ENCODE peak calls at places on chromosomes 16 and 17, in nine cellular contexts. P, K, O, G, U, S, Q, Y and H are unnamed samples.

GRCh38 chr17:81870978-81871386 is at the start of gene ARHGDIA:
- DNase-seq in Y (no peak), K (no peak), O (no peak), S (no peak), P (no peak), Q (no peak), G (no peak), U (no peak), H (no peak)

GRCh38 chr16:86031141-86031678 is 132.2 kb downstream of the IRF8 start:
- DNase-seq in O (no peak), U (no peak), Y (no peak), K (no peak), S (no peak), Q (no peak), P (no peak), G (no peak), H (no peak)

GRCh38 chr17:19728114-19728495 is 11.7 kb upstream of the SLC47A2 start:
- DNase-seq in S (peak; percentile 72), P (no peak), Q (no peak), O (peak; percentile 76), G (peak; percentile 75), U (peak; percentile 77), K (no peak), Y (peak; percentile 90), H (peak; percentile 72)

GRCh38 chr16:57809843-57810196 is 7.5 kb upstream of the KIFC3 start:
- DNase-seq in U (no peak), G (no peak), S (no peak), Y (no peak), P (no peak), O (no peak), K (no peak), Q (no peak), H (no peak)

GRCh38 chr16:81716478-81717210 is 62.4 kb upstream of the PLCG2 start:
- DNase-seq in S (no peak), U (no peak), O (no peak), Y (no peak), K (no peak), P (no peak), Q (no peak), G (no peak), H (no peak)

GRCh38 chr16:5041604-5042133 is 7.9 kb upstream of the NAGPA start:
- DNase-seq in G (no peak), P (no peak), S (no peak), K (no peak), Y (no peak), U (no peak), Q (peak; percentile 63), O (peak; percentile 79), H (no peak)

GRCh38 chr16:19804538-19805323 is 79.9 kb downstream of the GPRC5B start:
- DNase-seq in G (peak; percentile 69), K (no peak), Y (peak; percentile 67), O (peak; percentile 46), U (peak; percentile 90), P (peak; percentile 2), S (no peak), Q (no peak), H (peak; percentile 30)

GRCh38 chr16:84356591-84357116 is 11.7 kb upstream of the ATP2C2 start:
- DNase-seq in Q (no peak), K (no peak), Y (no peak), S (no peak), U (no peak), P (no peak), O (peak; percentile 83), G (no peak), H (no peak)

GRCh38 chr17:3659541-3660111 is 8.8 kb downstream of the TAX1BP3 start:
- DNase-seq in S (peak; percentile 94), K (no peak), G (peak; percentile 84), Y (peak; percentile 89), U (peak; percentile 56), Q (no peak), P (no peak), O (peak; percentile 80), H (peak; percentile 85)

GRCh38 chr16:67249762-67250327 is 1.1 kb downstream of the SLC9A5 start:
- DNase-seq in U (no peak), P (no peak), G (no peak), Y (peak; percentile 12), Q (no peak), S (no peak), K (no peak), O (no peak), H (no peak)

GRCh38 chr17:38598536-38598935 is 7.2 kb downstream of the SRCIN1 start:
- DNase-seq in G (no peak), P (no peak), K (no peak), Y (no peak), S (peak; percentile 57), O (peak; percentile 84), U (no peak), Q (no peak), H (no peak)

GRCh38 chr17:43660816-43661493 is 767 bp downstream of the MEOX1 start:
- DNase-seq in K (no peak), O (no peak), P (peak; percentile 23), Q (no peak), Y (no peak), U (no peak), G (no peak), S (no peak), H (no peak)

GRCh38 chr17:19291646-19292376 is 54.6 kb downstream of the EPN2 start:
- DNase-seq in P (no peak), O (no peak), Y (no peak), S (no peak), K (no peak), U (no peak), Q (no peak), G (no peak), H (no peak)

GRCh38 chr17:83074696-83075223 is 4.6 kb upstream of the METRNL start:
- DNase-seq in U (no peak), S (no peak), K (no peak), G (no peak), P (no peak), O (no peak), Q (no peak), Y (no peak), H (no peak)

GRCh38 chr16:69930117-69930776 is 20.9 kb upstream of the CLEC18A start:
- DNase-seq in O (peak; percentile 23), G (peak; percentile 71), K (peak; percentile 39), Q (no peak), P (no peak), S (peak; percentile 67), U (peak; percentile 74), Y (peak; percentile 58), H (peak; percentile 74)

DNA sequence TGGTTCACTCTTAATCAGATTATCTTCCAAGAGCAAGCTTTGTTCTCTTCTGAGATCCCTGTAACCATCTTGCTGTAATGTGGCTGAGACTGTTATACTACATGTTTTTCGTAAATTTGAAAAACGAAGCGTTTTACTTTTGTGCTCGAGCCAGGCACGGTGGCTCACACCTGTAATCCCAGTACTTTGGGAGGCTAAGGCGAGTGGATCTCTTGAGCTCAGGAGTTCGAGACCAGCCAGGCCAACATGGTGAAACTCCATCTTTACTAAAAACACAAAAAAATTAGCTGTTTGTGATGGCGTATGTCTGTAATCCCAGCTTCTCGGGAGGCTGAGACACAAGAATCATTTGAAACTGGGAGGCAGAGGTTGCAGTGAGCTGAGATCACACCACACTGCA is 7.8 kb downstream of the CUEDC1 start:
- DNase-seq in S (no peak), G (no peak), K (no peak), P (no peak), O (no peak), Y (no peak), Q (no peak), U (no peak), H (no peak)
- H3K4me1 ChIP-seq in S (peaks cover 41% of the 10 kb centered on the region), G (peaks cover 18% of the 10 kb centered on the region), K (peaks cover 6% of the 10 kb centered on the region), P (peaks cover 6% of the 10 kb centered on the region), O (peaks cover 39% of the 10 kb centered on the region), Y (peaks cover 58% of the 10 kb centered on the region), Q (peaks cover 88% of the 10 kb centered on the region), U (peaks cover 88% of the 10 kb centered on the region), H (peaks cover 83% of the 10 kb centered on the region)

GRCh38 chr17:7556627-7557026 is 1.9 kb upstream of the TNFSF13 start:
- DNase-seq in Y (no peak), U (no peak), P (no peak), Q (no peak), G (no peak), S (no peak), O (no peak), K (no peak), H (no peak)
- H3K4me1 ChIP-seq in Y (peaks cover 42% of the 10 kb centered on the region), U (peaks cover 85% of the 10 kb centered on the region), P (peaks cover 56% of the 10 kb centered on the region), Q (peaks cover 30% of the 10 kb centered on the region), G (peaks cover 24% of the 10 kb centered on the region), S (peaks cover 11% of the 10 kb centered on the region), O (peaks cover 33% of the 10 kb centered on the region), K (peaks cover 18% of the 10 kb centered on the region), H (peaks cover 7% of the 10 kb centered on the region)

GRCh38 chr17:78875331-78875730 is 27.7 kb downstream of the CEP295NL start:
- DNase-seq in S (no peak), O (no peak), Q (no peak), P (no peak), Y (no peak), K (no peak), G (no peak), U (no peak), H (no peak)

GRCh38 chr17:78879679-78880186 is 23.3 kb downstream of the CEP295NL start:
- DNase-seq in P (no peak), O (peak; percentile 13), Q (no peak), K (peak; percentile 30), U (peak; percentile 91), Y (peak; percentile 66), S (peak; percentile 97), G (peak; percentile 81), H (peak; percentile 95)

GRCh38 chr17:78878261-78878660 is 24.7 kb downstream of the CEP295NL start:
- DNase-seq in O (no peak), S (no peak), Y (no peak), Q (no peak), K (no peak), P (no peak), U (no peak), G (no peak), H (no peak)

GRCh38 chr17:78875738-78876597 is 27.0 kb downstream of the CEP295NL start:
- DNase-seq in O (no peak), U (no peak), S (peak; percentile 30), G (no peak), P (no peak), K (no peak), Y (no peak), Q (no peak), H (peak; percentile 67)

DNA sequence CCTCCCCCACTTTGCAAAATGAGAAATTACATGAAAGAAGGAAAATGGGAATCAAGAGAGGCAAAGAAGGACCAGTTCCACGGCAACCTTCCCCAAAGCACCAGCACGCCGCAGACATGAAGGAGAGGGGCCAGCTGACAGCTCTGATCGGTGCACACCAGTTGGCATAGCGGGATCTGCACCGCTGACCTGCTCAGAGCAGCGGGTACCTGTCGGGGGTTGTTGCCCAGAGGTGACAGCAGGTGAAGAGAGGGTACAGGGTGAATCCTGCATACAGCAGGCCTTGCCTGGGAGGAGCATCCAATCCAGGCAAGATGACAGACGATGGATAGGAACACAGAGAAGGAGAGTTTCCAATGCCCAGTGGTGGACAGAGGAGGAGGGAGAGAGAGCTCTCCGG is 24.1 kb downstream of the CEP295NL start:
- DNase-seq in Q (no peak), G (no peak), Y (no peak), K (no peak), U (no peak), O (no peak), S (no peak), P (no peak), H (no peak)
- H3K4me1 ChIP-seq in Q (peaks cover 14% of the 10 kb centered on the region), G (peaks cover 7% of the 10 kb centered on the region), Y (peaks cover 59% of the 10 kb centered on the region), K (no peaks in the 10 kb centered on the region), U (peaks cover 88% of the 10 kb centered on the region), O (peaks cover 15% of the 10 kb centered on the region), S (peaks cover 41% of the 10 kb centered on the region), P (peaks cover 29% of the 10 kb centered on the region), H (peaks cover 74% of the 10 kb centered on the region)

DNA sequence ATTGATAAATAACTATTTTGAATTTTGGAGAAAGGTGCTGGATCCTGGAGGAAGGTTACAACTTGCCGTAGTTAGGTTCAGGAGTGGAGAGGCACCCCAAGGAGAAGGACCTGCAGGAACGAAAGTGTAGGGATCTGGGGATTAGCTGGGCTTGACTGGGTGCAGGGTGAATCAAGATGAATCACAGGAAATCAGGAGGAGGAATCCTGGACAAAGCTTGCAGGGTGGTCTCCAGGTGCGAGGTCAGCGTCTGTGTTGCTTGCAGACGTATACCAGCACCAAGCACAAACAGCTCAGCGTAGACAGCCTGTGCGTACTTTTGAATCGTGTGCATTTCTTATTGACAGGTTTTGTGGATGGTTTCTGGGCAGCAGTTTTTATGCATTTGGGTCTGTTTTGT is 144.3 kb downstream of the MSI2 start:
- DNase-seq in G (no peak), P (no peak), Q (no peak), S (no peak), U (no peak), K (no peak), Y (no peak), O (no peak), H (peak; percentile 62)
- H3K4me1 ChIP-seq in G (no peaks in the 10 kb centered on the region), P (no peaks in the 10 kb centered on the region), Q (no peaks in the 10 kb centered on the region), S (no peaks in the 10 kb centered on the region), U (peaks cover 10% of the 10 kb centered on the region), K (no peaks in the 10 kb centered on the region), Y (no peaks in the 10 kb centered on the region), O (no peaks in the 10 kb centered on the region), H (peaks cover 46% of the 10 kb centered on the region)